ENCODE peak calls at places on chromosomes 1 and 21, in five cellular contexts. D is glutamatergic neuron, X is nucleus accumbens, S is astrocyte of the hippocampus, G is midbrain. I is an unnamed sample.

GRCh38 chr21:37060296-37060695 is 12.6 kb downstream of the PIGP start:
- DNase-seq in D (peak), X (peak), S (peak), G (no peak), I (peak)

GRCh38 chr1:156993426-156994147 is 52.0 kb downstream of the ARHGEF11 start:
- DNase-seq in D (no peak), X (no peak), S (no peak), G (no peak), I (no peak)

GRCh38 chr1:230087034-230087721 is 20.1 kb downstream of the GALNT2 start:
- DNase-seq in D (no peak), X (no peak), S (no peak), G (no peak), I (no peak)

GRCh38 chr1:29563571-29563970 is 327.2 kb downstream of the PTPRU start:
- DNase-seq in D (no peak), X (no peak), S (no peak), G (no peak), I (no peak)

GRCh38 chr1:9275567-9276034 is 17.1 kb upstream of the SPSB1 start:
- DNase-seq in D (no peak), X (no peak), S (peak), G (no peak), I (no peak)

GRCh38 chr1:66557157-66557556 is 23.2 kb downstream of the SGIP1 start:
- DNase-seq in D (no peak), X (no peak), S (no peak), G (no peak), I (no peak)

GRCh38 chr1:228668553-228669400 is 66.5 kb upstream of the RHOU start:
- DNase-seq in D (no peak), X (no peak), S (peak), G (no peak), I (peak)

GRCh38 chr1:171263915-171264314 is 15.6 kb downstream of the FMO1 start:
- DNase-seq in D (no peak), X (no peak), S (no peak), G (no peak), I (no peak)

GRCh38 chr1:197954718-197955418 is 37.7 kb downstream of the LHX9 start:
- DNase-seq in D (no peak), X (no peak), S (no peak), G (no peak), I (no peak)

GRCh38 chr1:221637641-221638041 is 104.2 kb downstream of the DUSP10 start:
- DNase-seq in D (no peak), X (no peak), S (peak), G (no peak), I (peak)

GRCh38 chr1:180154003-180154324 is 705 bp upstream of the QSOX1 start:
- DNase-seq in D (no peak), X (no peak), S (no peak), G (peak), I (no peak)

GRCh38 chr1:23930861-23931471 is 17.8 kb upstream of the CNR2 start:
- DNase-seq in D (no peak), X (no peak), S (peak), G (no peak), I (no peak)

GRCh38 chr1:110348771-110349170 is 9.6 kb downstream of the RBM15 start:
- DNase-seq in D (no peak), X (no peak), S (no peak), G (no peak), I (no peak)

GRCh38 chr1:159172599-159173291 is 1.3 kb downstream of the CADM3 start:
- DNase-seq in D (peak), X (no peak), S (peak), G (peak), I (peak)

GRCh38 chr1:25529518-25530347 is 13.7 kb upstream of the LDLRAP1 start:
- DNase-seq in D (no peak), X (no peak), S (no peak), G (no peak), I (no peak)

GRCh38 chr1:193974286-193974798 is 787.9 kb upstream of the B3GALT2 start:
- DNase-seq in D (no peak), X (no peak), S (no peak), G (no peak), I (no peak)

I was measured in right cardiac atrium.